ENCODE peak calls at places on chromosomes 11 and 22, in seven cellular contexts. M is mesendoderm, B is neuronal stem cell, G is H9, Y is H1, K is mesenchymal stem cell, H is trophoblast cell. X is an unnamed sample.

GRCh38 chr11:118572075-118572913 is at the start of gene ARCN1:
- DNase-seq in Y (peak), G (peak), M (peak), B (peak), K (peak), H (peak), X (peak)

GRCh38 chr11:86067230-86068137 is 1.4 kb downstream of the PICALM start:
- DNase-seq in Y (no peak), G (no peak), B (no peak), K (peak), M (no peak), H (peak), X (no peak)

GRCh38 chr11:43646767-43647166 is 33.8 kb upstream of the HSD17B12 start:
- DNase-seq in G (no peak), H (no peak), K (no peak), Y (no peak), B (no peak), M (no peak), X (no peak)

GRCh38 chr11:121670792-121671275 is 218.1 kb upstream of the SORL1-AS1 start:
- DNase-seq in M (no peak), B (no peak), K (no peak), G (no peak), H (no peak), Y (no peak), X (no peak)

GRCh38 chr11:128776088-128776433 is 82.2 kb downstream of the FLI1 start:
- DNase-seq in M (peak), K (no peak), G (no peak), Y (no peak), B (no peak), H (no peak), X (no peak)

GRCh38 chr11:26474401-26474800 is 97.7 kb downstream of the MUC15 start:
- DNase-seq in K (no peak), Y (no peak), M (no peak), B (no peak), G (no peak), H (no peak), X (no peak)

GRCh38 chr11:8206251-8207079 is 37.6 kb upstream of the RIC3 start:
- DNase-seq in Y (no peak), G (peak), M (no peak), K (no peak), B (no peak), H (peak), X (no peak)

GRCh38 chr11:112652786-112653390 is 308.3 kb upstream of the NCAM1 start:
- DNase-seq in H (no peak), G (no peak), M (no peak), B (no peak), K (peak), Y (no peak), X (peak)

GRCh38 chr22:38770257-38770949 is 14.6 kb upstream of the SUN2 start:
- DNase-seq in G (no peak), H (no peak), B (no peak), M (no peak), K (no peak), Y (no peak), X (no peak)

GRCh38 chr11:76380161-76380976 is 563 bp downstream of the THAP12 start:
- DNase-seq in K (peak), B (peak), M (peak), Y (no peak), H (peak), G (peak), X (peak)

GRCh38 chr11:126358763-126359160 is 3.3 kb downstream of the ST3GAL4 start:
- DNase-seq in K (no peak), H (no peak), Y (no peak), M (no peak), B (no peak), G (no peak), X (no peak)

GRCh38 chr11:16860632-16861031 is 122.2 kb downstream of the C11orf58 start:
- DNase-seq in B (no peak), H (no peak), K (no peak), Y (no peak), G (no peak), M (no peak), X (no peak)

GRCh38 chr11:118410055-118410745 is 8.8 kb downstream of the ATP5MG start:
- DNase-seq in H (no peak), K (no peak), M (no peak), Y (no peak), G (no peak), B (no peak), X (no peak)

GRCh38 chr11:19552100-19552499 is 160.5 kb upstream of the NAV2 start:
- DNase-seq in K (no peak), M (peak), H (no peak), B (no peak), G (no peak), Y (no peak), X (no peak)

GRCh38 chr11:2803186-2804057 is 82.2 kb downstream of the CDKN1C start:
- DNase-seq in H (no peak), K (no peak), B (no peak), G (peak), M (no peak), Y (no peak), X (no peak)

GRCh38 chr11:10941429-10941828 is 83.6 kb upstream of the ZBED5 start:
- DNase-seq in M (no peak), G (no peak), B (no peak), K (no peak), H (no peak), Y (no peak), X (no peak)

GRCh38 chr11:3122775-3123201 is 42.3 kb downstream of the OSBPL5 start:
- DNase-seq in K (no peak), M (no peak), Y (no peak), G (no peak), H (no peak), B (no peak), X (no peak)

GRCh38 chr11:128508785-128509518 is 78.4 kb downstream of the ETS1 start:
- DNase-seq in H (no peak), B (no peak), M (no peak), Y (no peak), G (no peak), K (peak), X (peak)

GRCh38 chr11:86977441-86978050 is 22.4 kb upstream of the FZD4 start:
- DNase-seq in B (no peak), K (no peak), Y (no peak), M (no peak), H (no peak), G (no peak), X (no peak)

GRCh38 chr11:134760307-134760706 is 348.3 kb upstream of the B3GAT1 start:
- DNase-seq in B (no peak), H (no peak), K (no peak), Y (no peak), M (no peak), G (no peak), X (no peak)

GRCh38 chr11:12169822-12170221 is 59.4 kb downstream of the MICAL2 start:
- DNase-seq in B (no peak), H (no peak), K (no peak), G (no peak), Y (no peak), M (no peak), X (no peak)

GRCh38 chr11:70420008-70420464 is 21.7 kb downstream of the CTTN start:
- DNase-seq in B (no peak), H (no peak), K (peak), G (no peak), M (no peak), Y (no peak), X (peak)

GRCh38 chr11:108307751-108308150 is 84.9 kb downstream of the ATM start:
- DNase-seq in H (no peak), Y (no peak), M (no peak), K (no peak), B (no peak), G (no peak), X (no peak)

GRCh38 chr22:29199702-29200400 is 5.8 kb upstream of the EMID1 start:
- DNase-seq in M (no peak), G (no peak), B (no peak), K (no peak), H (no peak), Y (no peak), X (no peak)

GRCh38 chr11:68214173-68215086 is 1.3 kb upstream of the KMT5B start:
- DNase-seq in H (no peak), B (no peak), M (peak), G (peak), K (no peak), Y (no peak), X (no peak)

GRCh38 chr11:128171496-128171895 is 415.9 kb downstream of the ETS1 start:
- DNase-seq in K (no peak), B (no peak), Y (no peak), H (no peak), M (no peak), G (no peak), X (peak)

GRCh38 chr11:16843307-16843706 is 104.9 kb downstream of the C11orf58 start:
- DNase-seq in K (no peak), Y (no peak), H (no peak), G (no peak), M (no peak), B (no peak), X (no peak)

GRCh38 chr11:48063424-48063978 is 83.1 kb downstream of the PTPRJ start:
- DNase-seq in G (no peak), H (peak), B (no peak), K (peak), M (no peak), Y (no peak), X (peak)

GRCh38 chr11:9003573-9004309 is at the start of gene NRIP3:
- DNase-seq in G (peak), K (peak), Y (peak), B (peak), M (peak), H (peak), X (peak)

DNA sequence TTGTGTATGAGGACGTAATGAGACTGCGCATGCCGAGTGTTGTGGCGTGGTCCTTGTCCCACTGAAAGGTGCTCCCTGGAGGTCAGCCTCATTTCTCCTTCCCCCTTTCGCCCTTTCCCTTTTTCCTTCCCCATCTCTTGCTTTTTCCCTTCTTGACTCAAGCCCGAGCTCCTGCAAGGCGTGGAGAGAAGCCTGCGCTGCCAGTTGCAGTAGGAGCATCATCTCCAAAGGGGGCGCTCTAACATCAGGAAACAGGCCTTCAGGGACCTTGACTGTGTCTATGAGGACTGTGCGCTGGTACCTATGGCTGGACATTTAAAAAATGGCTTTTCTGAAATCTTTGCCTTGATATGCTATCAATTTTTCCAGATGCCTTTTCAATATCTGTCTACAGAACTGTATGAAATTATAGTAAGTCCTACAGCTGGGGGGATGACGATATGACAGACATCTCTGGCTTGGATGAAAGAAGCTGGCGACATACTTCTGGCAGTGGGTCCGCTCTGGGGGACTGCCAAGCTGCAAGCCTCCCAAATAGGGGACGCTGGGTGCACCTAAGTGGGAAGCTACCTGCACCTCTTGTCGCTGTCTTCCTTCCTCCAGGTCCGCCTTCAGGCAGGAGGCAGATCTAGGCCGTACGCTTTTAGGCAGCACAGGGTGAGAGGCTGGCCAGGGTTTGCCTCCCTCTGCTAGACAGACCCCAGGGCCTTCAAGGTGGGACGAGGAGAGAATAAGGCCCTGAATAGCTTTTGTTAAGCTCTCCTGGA is 96.5 kb downstream of the NXPE2 start:
- DNase-seq in H (peak), Y (peak), B (peak), M (peak), K (peak), G (peak), X (peak)
- H3K18ac ChIP-seq in H (no peak), Y (peak), B (no peak), M (no peak), K (no peak), G (no peak), X (no peak)

GRCh38 chr11:64590763-64591221 is at the start of gene SLC22A12:
- DNase-seq in B (no peak), G (no peak), Y (no peak), H (no peak), M (no peak), K (no peak), X (no peak)
- H3K18ac ChIP-seq in B (peak), G (no peak), Y (no peak), H (no peak), M (no peak), K (no peak), X (no peak)

GRCh38 chr11:95922099-95922498 is 1.8 kb downstream of the MTMR2 start:
- DNase-seq in M (no peak), K (peak), Y (no peak), B (no peak), G (no peak), H (no peak), X (no peak)
- H3K18ac ChIP-seq in M (no peak), K (no peak), Y (no peak), B (no peak), G (no peak), H (no peak), X (no peak)

DNA sequence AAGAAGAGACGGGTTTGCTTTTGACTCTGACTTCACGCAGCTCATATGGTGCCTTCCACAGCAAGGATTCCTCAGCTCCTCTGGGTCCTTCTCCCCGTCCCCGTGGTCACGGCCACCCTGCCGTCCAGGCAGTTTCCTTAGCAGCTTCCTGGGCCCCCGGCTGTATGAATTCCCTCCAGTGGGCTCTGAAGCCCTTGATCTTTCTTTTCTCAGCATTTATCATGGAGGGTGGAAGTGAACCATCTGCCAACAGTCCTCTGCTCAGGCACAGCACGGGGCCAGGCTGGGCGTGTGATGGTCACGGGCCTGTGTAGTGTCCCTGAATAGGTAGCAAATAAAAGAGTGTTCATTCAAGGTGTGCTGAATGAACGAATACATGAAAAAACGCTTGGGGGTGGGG is 782.4 kb downstream of the BRD1 start:
- DNase-seq in M (no peak), H (no peak), B (no peak), G (no peak), K (no peak), Y (no peak), X (no peak)
- H3K18ac ChIP-seq in M (no peak), H (no peak), B (peak), G (no peak), K (no peak), Y (no peak), X (no peak)

GRCh38 chr22:36333632-36334031 is 54.1 kb downstream of the MYH9 start:
- DNase-seq in H (peak), B (no peak), G (no peak), Y (no peak), M (no peak), K (no peak), X (no peak)
- H3K18ac ChIP-seq in H (no peak), B (no peak), G (no peak), Y (no peak), M (no peak), K (no peak), X (peak)

GRCh38 chr11:73258104-73258684 is 13.9 kb upstream of the P2RY6 start:
- DNase-seq in K (no peak), G (peak), B (no peak), M (no peak), H (no peak), Y (no peak), X (no peak)

GRCh38 chr11:73260127-73260457 is 12.0 kb upstream of the P2RY6 start:
- DNase-seq in G (peak), Y (no peak), K (no peak), M (no peak), H (no peak), B (no peak), X (no peak)

GRCh38 chr11:73252577-73253191 is 19.5 kb upstream of the P2RY6 start:
- DNase-seq in M (peak), Y (no peak), G (peak), B (no peak), H (no peak), K (no peak), X (no peak)

GRCh38 chr11:73259406-73260126 is 12.6 kb upstream of the P2RY6 start:
- DNase-seq in K (no peak), G (peak), B (no peak), M (no peak), H (no peak), Y (no peak), X (no peak)

GRCh38 chr11:73257342-73258103 is 14.6 kb upstream of the P2RY6 start:
- DNase-seq in M (peak), K (peak), H (peak), B (no peak), G (peak), Y (no peak), X (peak)
- H3K18ac ChIP-seq in M (no peak), K (peak), H (no peak), B (peak), G (no peak), Y (no peak), X (peak)

DNA sequence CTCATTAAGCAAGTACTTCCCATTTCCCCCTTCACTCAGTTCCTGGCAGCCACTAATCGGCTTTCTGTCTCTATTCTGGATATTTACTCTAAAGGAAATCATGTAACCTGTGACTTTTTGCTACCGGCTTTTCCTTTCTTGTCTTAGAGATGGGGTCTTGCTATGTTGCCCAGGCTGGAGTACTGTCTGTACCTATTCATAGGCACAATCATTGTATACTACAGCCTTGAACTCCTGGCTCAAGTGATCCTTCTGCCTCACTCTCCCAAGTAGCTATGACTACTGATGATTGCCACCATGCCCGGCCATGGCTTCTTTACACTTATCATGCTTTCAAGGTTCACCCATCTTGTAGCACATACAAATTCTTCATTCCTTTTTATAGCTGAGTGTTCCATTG is 12.4 kb downstream of the SLC25A17 start:
- DNase-seq in K (no peak), G (no peak), B (no peak), M (no peak), Y (no peak), H (no peak), X (no peak)
- H3K18ac ChIP-seq in K (no peak), G (no peak), B (no peak), M (no peak), Y (no peak), H (no peak), X (no peak)